ENCODE peak calls at places on chromosomes 7 and 10, in nine cellular contexts. L is left ventricle myocardium inferior, W is OCI-LY7, R is brain microvascular endothelial cell, H is heart right ventricle, C is testis, Z is AG04450, D is thoracic aorta, X is mammary epithelial cell. B is an unnamed sample.

GRCh38 chr7:71095266-71095860 is 36.6 kb upstream of the GALNT17 start:
- DNase-seq in L (no peak), W (no peak), R (no peak), H (no peak), C (no peak), Z (no peak), D (no peak), X (no peak), B (no peak)

GRCh38 chr10:69639291-69640195 is 9.5 kb downstream of the FAM241B start:
- DNase-seq in L (peak), W (peak), R (peak), H (peak), C (peak), Z (peak), D (no peak), X (peak), B (peak)

GRCh38 chr10:60964257-60965235 is 20.6 kb upstream of the RHOBTB1 start:
- DNase-seq in L (peak), W (peak), R (peak), H (peak), C (peak), Z (peak), D (peak), X (peak), B (peak)

GRCh38 chr10:121598261-121599249 is at the start of gene FGFR2:
- DNase-seq in L (peak), W (no peak), R (peak), H (peak), C (peak), Z (no peak), D (no peak), X (peak), B (no peak)

GRCh38 chr7:11636274-11636673 is 195.7 kb downstream of the THSD7A start:
- DNase-seq in L (no peak), W (no peak), R (no peak), H (no peak), C (peak), Z (no peak), D (no peak), X (no peak), B (no peak)

GRCh38 chr7:47046949-47047348 is 535.0 kb downstream of the TNS3 start:
- DNase-seq in L (no peak), W (no peak), R (no peak), H (no peak), C (no peak), Z (no peak), D (no peak), X (no peak), B (no peak)

GRCh38 chr10:82866424-82867020 is 991.5 kb downstream of the NRG3 start:
- DNase-seq in L (no peak), W (no peak), R (no peak), H (no peak), C (no peak), Z (no peak), D (no peak), X (peak), B (peak)

GRCh38 chr10:42981358-42982236 is 95.3 kb upstream of the RET start:
- DNase-seq in L (no peak), W (no peak), R (no peak), H (no peak), C (peak), Z (no peak), D (no peak), X (no peak), B (no peak)

GRCh38 chr10:4257939-4258465 is 473.0 kb upstream of the KLF6 start:
- DNase-seq in L (no peak), W (no peak), R (no peak), H (no peak), C (no peak), Z (no peak), D (no peak), X (no peak), B (no peak)

GRCh38 chr7:142770720-142771352 is at the start of gene PRSS2:
- DNase-seq in L (no peak), W (peak), R (no peak), H (no peak), C (no peak), Z (no peak), D (no peak), X (no peak), B (no peak)

GRCh38 chr7:149851449-149851848 is 13.3 kb downstream of the ZNF862 start:
- DNase-seq in L (no peak), W (no peak), R (no peak), H (no peak), C (no peak), Z (no peak), D (no peak), X (no peak), B (no peak)

GRCh38 chr7:149855368-149856305 is 17.5 kb downstream of the ZNF862 start:
- DNase-seq in L (no peak), W (no peak), R (peak), H (no peak), C (no peak), Z (no peak), D (no peak), X (peak), B (no peak)

GRCh38 chr7:149856583-149856982 is 17.2 kb upstream of the ATP6V0E2 start:
- DNase-seq in L (no peak), W (no peak), R (no peak), H (no peak), C (no peak), Z (no peak), D (no peak), X (no peak), B (peak)

GRCh38 chr7:149853157-149853556 is 15.0 kb downstream of the ZNF862 start:
- DNase-seq in L (no peak), W (no peak), R (no peak), H (no peak), C (no peak), Z (no peak), D (no peak), X (no peak), B (no peak)

DNA sequence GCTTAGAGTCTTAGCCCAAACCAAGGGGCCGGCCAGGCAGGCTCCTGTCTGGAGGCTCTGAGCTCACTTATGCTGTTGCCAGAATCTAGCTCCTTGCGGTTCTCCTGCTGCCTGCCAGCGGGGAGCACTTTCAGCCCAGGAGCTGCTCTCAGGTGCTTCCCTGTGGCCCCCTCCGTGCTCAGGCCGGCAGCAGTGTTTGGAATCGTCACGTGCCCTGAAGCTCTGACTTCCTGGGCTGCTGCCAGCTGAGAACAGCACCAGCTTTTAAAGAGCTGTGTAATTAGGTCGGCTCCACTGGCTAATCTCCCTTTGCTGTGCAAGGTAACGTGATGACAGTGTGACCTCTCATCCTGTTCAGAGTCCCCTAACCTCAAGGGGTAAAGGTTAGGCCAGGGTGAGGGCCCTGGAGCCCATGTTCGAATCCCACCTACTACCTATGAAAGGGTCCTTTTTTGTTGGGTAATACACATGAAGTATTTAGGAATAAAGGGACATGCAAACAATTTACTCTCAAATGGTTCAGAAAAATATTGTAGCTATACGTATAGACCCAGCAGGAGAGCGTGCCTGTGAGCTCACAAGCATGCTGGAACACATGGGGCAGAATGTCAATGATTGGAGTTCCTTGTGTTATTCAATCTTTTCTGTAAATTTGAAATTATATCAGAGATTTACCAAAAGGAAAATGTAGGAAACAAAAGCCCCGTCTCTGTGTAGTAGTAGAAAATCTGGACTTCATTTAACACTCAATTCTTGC is 16.6 kb downstream of the ZNF862 start:
- DNase-seq in L (peak), W (peak), R (peak), H (peak), C (peak), Z (no peak), D (no peak), X (peak), B (peak)
- H3K27ac ChIP-seq in L (peak), W (no peak), R (peak), H (peak), C (no peak), Z (peak), D (no peak), X (no peak), B (no peak)

GRCh38 chr10:11411926-11412545 is 199.4 kb downstream of the USP6NL start:
- DNase-seq in L (no peak), W (peak), R (no peak), H (no peak), C (no peak), Z (no peak), D (no peak), X (no peak), B (no peak)
- TF ChIP-seq CTCF in L (no peak), W (peak), R (peak), H (no peak), C (no peak), Z (peak), D (no peak), X (no peak), B (peak)

DNA sequence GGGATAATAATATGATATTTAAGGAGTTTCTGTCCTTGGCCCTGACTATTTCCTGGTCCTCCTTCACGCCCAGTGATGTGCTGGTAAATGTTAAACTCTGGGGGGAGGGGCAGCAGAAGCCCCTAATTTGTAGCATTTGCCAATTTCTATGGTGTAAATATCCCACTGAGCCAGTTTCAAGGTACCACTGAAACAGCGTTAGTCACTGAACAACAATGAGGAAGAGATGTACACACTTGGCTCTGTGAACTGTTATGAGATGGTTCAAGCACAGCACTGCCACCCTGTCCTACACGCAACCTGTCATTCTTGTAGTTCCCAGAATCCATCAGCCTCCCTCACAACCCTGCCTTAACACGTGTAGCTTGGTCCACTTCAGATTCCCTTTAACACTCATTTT is 39.8 kb downstream of the MET start:
- DNase-seq in L (no peak), W (no peak), R (no peak), H (no peak), C (no peak), Z (no peak), D (no peak), X (no peak), B (no peak)
- H3K27ac ChIP-seq in L (no peak), W (no peak), R (no peak), H (no peak), C (no peak), Z (no peak), D (no peak), X (no peak), B (no peak)

DNA sequence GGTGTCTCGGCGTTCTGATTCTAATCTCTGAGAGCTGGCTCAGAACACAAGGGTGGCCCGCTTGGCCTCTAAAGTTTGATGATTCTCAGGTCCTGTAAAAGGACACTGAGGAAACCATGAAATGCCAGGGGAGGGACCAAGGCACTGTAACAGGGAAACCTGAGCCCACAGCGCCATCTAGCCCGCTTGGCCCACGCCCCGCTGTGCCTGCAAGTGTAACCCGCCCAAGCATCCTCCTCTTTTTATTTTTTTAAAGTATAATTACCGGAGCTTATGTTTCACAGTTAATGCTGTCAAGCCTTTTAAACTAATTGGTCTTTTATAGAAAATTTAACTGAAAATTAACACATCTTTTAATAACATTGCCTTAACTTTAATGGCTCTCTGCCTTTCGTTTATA is 734.7 kb downstream of the KCNMA1 start:
- DNase-seq in L (peak), W (peak), R (no peak), H (peak), C (peak), Z (no peak), D (no peak), X (no peak), B (no peak)
- TF ChIP-seq CTCF in L (peak), W (peak), R (peak), H (peak), C (peak), Z (no peak), D (no peak), X (no peak), B (peak)

GRCh38 chr10:51918921-51919325 is 219.5 kb upstream of the CSTF2T start:
- DNase-seq in L (no peak), W (no peak), R (no peak), H (no peak), C (peak), Z (no peak), D (no peak), X (no peak), B (no peak)
- H3K27ac ChIP-seq in L (no peak), W (no peak), R (no peak), H (no peak), C (peak), Z (no peak), D (peak), X (no peak), B (no peak)

GRCh38 chr7:143896667-143897066 is 5.3 kb downstream of the TCAF1 start:
- DNase-seq in L (no peak), W (no peak), R (no peak), H (no peak), C (no peak), Z (no peak), D (no peak), X (no peak), B (no peak)

GRCh38 chr7:143889068-143889467 is 12.9 kb downstream of the TCAF1 start:
- DNase-seq in L (no peak), W (no peak), R (no peak), H (no peak), C (no peak), Z (no peak), D (no peak), X (no peak), B (no peak)

GRCh38 chr7:143891457-143891856 is 10.5 kb downstream of the TCAF1 start:
- DNase-seq in L (no peak), W (no peak), R (no peak), H (no peak), C (no peak), Z (no peak), D (no peak), X (no peak), B (no peak)

GRCh38 chr7:143890558-143890957 is 11.4 kb downstream of the TCAF1 start:
- DNase-seq in L (no peak), W (no peak), R (no peak), H (no peak), C (no peak), Z (no peak), D (no peak), X (no peak), B (no peak)

DNA sequence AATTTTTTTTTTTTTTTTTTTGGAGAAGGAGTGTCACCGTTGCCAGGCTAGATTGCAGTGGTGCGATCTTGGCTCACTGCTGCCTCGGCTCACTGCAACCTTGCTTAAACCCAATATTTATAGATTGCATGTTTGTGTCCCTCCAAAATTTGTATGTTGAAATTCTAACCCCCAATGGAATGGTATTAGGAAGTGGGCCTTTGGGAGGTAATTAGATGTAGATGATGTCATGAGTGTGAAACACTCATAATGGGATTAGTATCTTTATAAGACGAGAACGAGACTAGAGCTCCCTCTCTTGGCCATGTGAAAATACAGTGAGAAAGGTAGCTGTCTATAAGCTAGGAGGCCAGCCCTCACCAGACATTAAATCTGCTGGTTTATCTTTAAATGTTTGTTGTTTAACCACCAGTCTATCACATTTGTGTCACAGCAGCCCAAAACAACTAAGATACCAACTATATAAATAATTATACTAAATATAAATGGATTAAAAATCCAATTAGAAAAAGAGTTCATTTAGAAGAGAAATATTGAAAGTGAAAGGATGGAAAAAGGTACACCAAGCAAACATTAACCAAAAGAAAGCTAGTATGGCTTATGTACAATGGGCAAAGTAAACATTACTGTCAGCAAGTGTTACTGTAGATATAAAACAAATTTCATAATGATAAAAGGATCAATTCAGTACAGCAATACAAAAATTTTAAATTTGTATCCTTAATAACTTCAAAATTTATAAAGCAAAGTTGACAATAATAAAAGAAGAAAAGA is 9.3 kb downstream of the TCAF1 start:
- DNase-seq in L (no peak), W (peak), R (peak), H (no peak), C (no peak), Z (no peak), D (no peak), X (peak), B (no peak)
- TF ChIP-seq CTCF in L (no peak), W (peak), R (peak), H (no peak), C (no peak), Z (no peak), D (no peak), X (peak), B (peak)

GRCh38 chr10:71266147-71266917 is 52.7 kb upstream of the SLC29A3 start:
- DNase-seq in L (peak), W (no peak), R (peak), H (no peak), C (no peak), Z (peak), D (no peak), X (no peak), B (no peak)

GRCh38 chr10:71268247-71268691 is 50.8 kb upstream of the SLC29A3 start:
- DNase-seq in L (no peak), W (no peak), R (peak), H (no peak), C (peak), Z (no peak), D (no peak), X (no peak), B (no peak)

GRCh38 chr10:71265618-71266146 is 53.3 kb downstream of the UNC5B start:
- DNase-seq in L (no peak), W (no peak), R (no peak), H (no peak), C (no peak), Z (no peak), D (no peak), X (no peak), B (no peak)

GRCh38 chr10:71267508-71268240 is 51.4 kb upstream of the SLC29A3 start:
- DNase-seq in L (no peak), W (no peak), R (no peak), H (no peak), C (no peak), Z (no peak), D (no peak), X (no peak), B (no peak)

DNA sequence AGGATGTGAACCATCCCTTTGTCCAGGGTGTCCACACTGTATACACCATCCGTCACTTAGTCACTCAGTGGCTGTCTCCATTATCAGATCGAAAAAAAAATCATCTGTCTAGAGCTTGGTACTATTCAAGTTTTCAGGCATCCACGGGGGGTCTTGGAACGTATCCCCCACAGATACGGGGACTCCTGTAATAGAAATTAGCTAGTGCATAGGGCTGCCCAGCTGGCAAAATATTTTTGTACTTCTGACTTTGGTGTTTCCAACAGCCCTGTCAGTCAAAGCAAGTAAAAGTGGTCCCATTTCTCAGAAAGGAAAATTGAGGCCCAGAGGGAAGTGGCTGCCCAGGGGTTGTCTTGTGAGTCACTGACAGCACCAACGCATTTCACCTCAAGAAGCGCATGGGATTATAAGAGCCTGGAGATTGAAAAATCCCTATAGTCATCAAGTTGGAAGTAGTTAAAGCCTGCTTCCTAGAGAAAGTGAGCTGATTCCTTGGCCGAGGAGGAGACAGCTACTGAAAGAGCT is 52.1 kb upstream of the SLC29A3 start:
- DNase-seq in L (no peak), W (no peak), R (no peak), H (no peak), C (no peak), Z (no peak), D (no peak), X (no peak), B (no peak)
- H3K27ac ChIP-seq in L (peak), W (no peak), R (no peak), H (peak), C (no peak), Z (peak), D (no peak), X (no peak), B (no peak)

DNA sequence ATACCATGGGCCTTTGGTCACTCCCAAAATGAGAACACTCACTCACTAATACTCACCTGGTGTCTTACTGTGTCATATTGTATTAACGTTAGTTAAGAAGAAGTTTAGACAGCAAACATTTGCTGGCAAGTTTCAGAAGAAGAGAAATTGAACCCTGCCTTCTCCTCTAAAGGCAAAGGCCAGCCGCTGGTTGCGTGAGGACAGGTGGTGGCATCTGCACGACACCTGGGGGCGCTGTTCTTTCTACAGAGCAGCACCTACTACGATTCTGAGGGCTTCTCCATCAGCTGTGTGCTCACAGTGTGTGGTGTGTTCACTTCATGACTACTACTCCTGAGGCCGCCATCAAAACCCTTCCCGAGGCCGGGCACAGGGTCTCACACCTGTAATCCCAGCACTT is 17.9 kb upstream of the CLEC2L start:
- DNase-seq in L (no peak), W (peak), R (no peak), H (no peak), C (peak), Z (no peak), D (no peak), X (no peak), B (no peak)
- TF ChIP-seq CTCF in L (no peak), W (peak), R (peak), H (peak), C (no peak), Z (peak), D (no peak), X (peak), B (peak)